ENCODE peak calls at places on chromosomes 13 and 19, in six cellular contexts. D is progenitor cell of endocrine pancreas, P is heart left ventricle, C is left lung, O is heart right ventricle, T is ovary. I is an unnamed sample.

GRCh38 chr13:66546534-66547379 is 683.4 kb downstream of the PCDH9 start:
- DNase-seq in O (no peak), P (no peak), D (no peak), T (no peak), C (no peak), I (no peak)

GRCh38 chr13:101579291-101579802 is 126.9 kb downstream of the ITGBL1 start:
- DNase-seq in T (no peak), O (no peak), D (no peak), P (no peak), C (no peak), I (no peak)

GRCh38 chr19:1412323-1412923 is 5.0 kb downstream of the DAZAP1 start:
- DNase-seq in T (no peak), D (no peak), C (peak), P (no peak), O (no peak), I (no peak)

GRCh38 chr19:38741670-38742069 is 2.6 kb downstream of the CAPN12 start:
- DNase-seq in D (no peak), O (no peak), P (no peak), T (no peak), C (no peak), I (no peak)

GRCh38 chr19:13905634-13906524 is at the start of the genes BRME1 and CC2D1A:
- DNase-seq in T (peak), O (peak), C (peak), D (peak), P (peak), I (peak)

GRCh38 chr19:44607049-44607448 is 6.3 kb upstream of the IGSF23 start:
- DNase-seq in O (peak), T (no peak), P (peak), D (no peak), C (no peak), I (no peak)

GRCh38 chr13:110358381-110358780 is 51.3 kb downstream of the COL4A2 start:
- DNase-seq in D (no peak), P (no peak), T (no peak), O (no peak), C (no peak), I (no peak)

GRCh38 chr19:36182612-36183454 is 30.6 kb upstream of the COX7A1 start:
- DNase-seq in T (no peak), O (no peak), P (no peak), C (no peak), D (no peak), I (no peak)

GRCh38 chr13:99151516-99151915 is 49.1 kb upstream of the UBAC2 start:
- DNase-seq in T (no peak), C (no peak), O (no peak), D (no peak), P (no peak), I (peak)

GRCh38 chr13:41697578-41697977 is 240.2 kb downstream of the RGCC start:
- DNase-seq in T (no peak), D (no peak), P (no peak), O (no peak), C (peak), I (no peak)

GRCh38 chr19:45645631-45646344 is 6.6 kb upstream of the EML2 start:
- DNase-seq in C (peak), P (peak), O (peak), D (peak), T (peak), I (peak)

GRCh38 chr19:45798995-45799517 is 6.4 kb upstream of the DMWD start:
- DNase-seq in P (no peak), O (peak), C (peak), T (peak), D (peak), I (peak)

GRCh38 chr13:26601669-26602068 is 44.2 kb downstream of the WASF3 start:
- DNase-seq in D (no peak), T (no peak), P (no peak), C (no peak), O (no peak), I (peak)

GRCh38 chr19:33293255-33294057 is 8.9 kb downstream of the CEBPA start:
- DNase-seq in O (no peak), C (peak), T (no peak), D (no peak), P (no peak), I (no peak)

GRCh38 chr19:51531349-51532315 is at the start of gene SIGLEC6:
- DNase-seq in T (no peak), C (peak), O (peak), P (peak), D (no peak), I (peak)

GRCh38 chr13:79457948-79458347 is 23.0 kb upstream of the NDFIP2 start:
- DNase-seq in C (no peak), D (no peak), P (no peak), O (no peak), T (no peak), I (no peak)

GRCh38 chr19:1512671-1513491 is at the start of gene ADAMTSL5:
- DNase-seq in O (peak), T (peak), P (peak), C (peak), D (no peak), I (peak)

GRCh38 chr19:30267332-30267731 is 104.9 kb upstream of the ZNF536 start:
- DNase-seq in T (no peak), C (no peak), P (no peak), O (no peak), D (no peak), I (no peak)

GRCh38 chr13:48508001-48508400 is 24.9 kb downstream of the RCBTB2 start:
- DNase-seq in D (no peak), T (no peak), C (no peak), P (no peak), O (no peak), I (no peak)

GRCh38 chr19:45716314-45717130 is 14.2 kb downstream of the FBXO46 start:
- DNase-seq in C (no peak), P (no peak), D (no peak), O (no peak), T (peak), I (no peak)

GRCh38 chr13:20350380-20350763 is 118.3 kb upstream of the GJB6 start:
- DNase-seq in C (no peak), D (no peak), O (no peak), T (no peak), P (no peak), I (no peak)

GRCh38 chr13:79988573-79988972 is 352.4 kb downstream of the SPRY2 start:
- DNase-seq in T (no peak), C (no peak), P (no peak), O (no peak), D (no peak), I (no peak)

GRCh38 chr19:48874309-48875135 is 2.3 kb downstream of the PPP1R15A start:
- DNase-seq in T (peak), O (no peak), D (no peak), C (no peak), P (peak), I (no peak)

GRCh38 chr13:39600766-39601165 is 2.2 kb downstream of the LHFPL6 start:
- DNase-seq in D (no peak), T (no peak), P (peak), C (no peak), O (peak), I (no peak)

GRCh38 chr13:34816543-34816942 is 125.5 kb upstream of the NBEA start:
- DNase-seq in P (no peak), T (no peak), D (no peak), C (no peak), O (no peak), I (no peak)

GRCh38 chr19:16660763-16661479 is at the start of gene TMEM38A:
- DNase-seq in D (peak), P (peak), T (peak), C (peak), O (peak), I (peak)

GRCh38 chr13:26551255-26551654 is 6.2 kb upstream of the WASF3 start:
- DNase-seq in O (no peak), C (no peak), T (no peak), P (no peak), D (no peak), I (no peak)

DNA sequence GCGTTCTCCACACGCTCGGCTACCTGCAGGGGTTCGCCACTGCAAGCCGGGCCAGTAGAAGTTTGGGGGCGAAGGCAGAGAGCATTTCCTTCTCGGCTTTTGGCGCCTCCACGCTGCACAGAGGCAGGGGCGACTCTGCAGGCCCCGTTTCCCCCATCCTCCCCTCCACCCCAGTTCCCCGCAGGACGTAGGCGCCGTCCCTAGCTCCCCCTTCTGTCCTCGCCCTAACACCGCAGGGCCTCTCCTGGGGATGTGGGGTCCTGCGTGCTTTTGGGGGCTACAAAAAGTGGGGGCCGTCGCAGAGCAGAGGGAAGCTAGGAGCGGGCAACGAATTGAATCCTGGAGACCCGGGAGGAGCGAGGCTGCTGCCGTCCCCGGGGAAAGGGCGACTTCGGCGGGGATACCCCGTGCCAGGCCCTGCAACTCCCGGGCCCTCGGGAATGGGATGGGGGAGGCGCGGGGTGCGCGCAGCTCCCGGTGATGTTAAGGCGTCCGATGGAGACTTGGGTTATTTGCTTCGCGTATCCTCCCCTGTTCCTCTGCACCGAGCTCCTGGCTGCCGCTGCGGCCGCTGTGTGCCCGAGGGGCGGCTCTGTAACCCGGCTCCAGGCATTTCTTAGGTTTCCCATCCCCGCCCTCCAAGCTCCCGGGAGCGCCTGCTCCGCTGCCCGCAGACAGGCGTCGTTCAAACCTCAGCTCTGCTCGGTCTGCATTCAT is 255.9 kb upstream of the SOX21 start:
- DNase-seq in O (no peak), D (peak), T (peak), C (peak), P (no peak), I (no peak)
- TF ChIP-seq CTCF in O (no peak), D (peak), T (no peak), C (no peak), P (no peak), I (no peak)

DNA sequence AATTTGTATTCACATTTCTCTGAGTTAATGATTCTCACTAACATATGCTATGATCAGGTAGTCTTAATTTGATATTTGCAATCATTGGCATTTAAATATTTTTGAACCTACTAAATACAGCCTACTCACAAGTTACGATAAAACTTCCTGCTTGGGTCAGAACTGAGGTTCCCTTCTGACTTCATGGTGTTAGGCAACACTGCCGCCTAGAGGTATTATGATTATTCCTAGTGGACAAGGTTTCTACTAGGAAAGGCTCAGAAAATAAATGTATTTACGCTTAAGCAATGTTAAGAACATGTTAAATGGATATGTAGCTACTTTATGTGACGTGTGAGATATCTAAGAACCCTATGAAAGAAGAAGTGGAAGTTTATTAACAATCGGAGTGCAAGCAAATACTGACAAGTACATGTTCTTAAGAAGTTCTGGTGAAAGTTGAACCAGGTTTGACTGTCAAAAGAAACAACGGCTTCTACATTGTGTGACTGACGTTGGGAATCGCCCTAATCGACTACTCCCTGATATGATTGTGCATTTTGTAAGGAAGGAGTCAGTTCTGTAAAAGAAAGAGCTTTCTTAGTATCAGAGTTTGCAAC is 1395.8 kb downstream of the SLITRK5 start:
- DNase-seq in P (no peak), C (no peak), D (peak), O (no peak), T (no peak), I (peak)
- TF ChIP-seq CTCF in P (peak), C (peak), D (peak), O (peak), T (no peak), I (no peak)

DNA sequence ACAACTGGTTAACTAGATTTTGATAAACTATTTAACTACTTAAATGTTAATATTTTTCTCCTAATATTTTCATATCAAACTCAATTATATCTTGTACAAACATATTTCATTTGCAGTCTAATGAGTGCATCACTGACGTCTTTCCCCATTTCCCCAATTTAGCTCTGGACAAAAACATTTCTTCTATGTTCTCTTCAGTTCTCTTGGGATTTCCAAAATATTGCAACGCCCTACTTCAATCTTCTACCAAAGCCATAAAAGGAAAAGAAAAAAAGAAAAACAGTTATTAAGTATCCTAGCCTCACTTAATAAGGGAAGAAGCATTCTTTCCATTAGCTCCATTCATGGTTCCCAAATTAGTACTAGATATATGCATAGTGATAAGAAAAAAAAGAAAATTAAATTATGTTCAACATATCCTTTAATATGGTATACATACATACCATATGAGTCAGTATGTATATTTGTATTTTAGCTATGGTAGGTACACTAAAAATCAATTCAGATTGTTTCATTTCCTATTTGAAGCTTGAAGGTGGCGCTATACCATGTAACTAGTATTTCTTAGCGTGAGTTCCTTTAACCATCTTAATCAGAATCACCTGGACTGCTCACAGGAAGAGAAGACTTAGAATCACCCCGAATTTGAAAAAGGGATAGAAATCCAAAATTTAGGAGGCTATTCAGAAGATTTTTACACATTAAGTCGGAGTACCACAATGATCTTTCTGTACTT is 9.9 kb downstream of the FBXL3 start:
- DNase-seq in T (no peak), O (no peak), P (no peak), C (no peak), D (no peak), I (no peak)
- TF ChIP-seq CTCF in T (no peak), O (no peak), P (no peak), C (no peak), D (no peak), I (no peak)

GRCh38 chr19:35055715-35056179 is 14.2 kb downstream of the HPN start:
- DNase-seq in P (no peak), O (no peak), T (no peak), D (no peak), C (no peak), I (no peak)
- TF ChIP-seq CTCF in P (peak), O (no peak), T (no peak), D (peak), C (no peak), I (peak)

DNA sequence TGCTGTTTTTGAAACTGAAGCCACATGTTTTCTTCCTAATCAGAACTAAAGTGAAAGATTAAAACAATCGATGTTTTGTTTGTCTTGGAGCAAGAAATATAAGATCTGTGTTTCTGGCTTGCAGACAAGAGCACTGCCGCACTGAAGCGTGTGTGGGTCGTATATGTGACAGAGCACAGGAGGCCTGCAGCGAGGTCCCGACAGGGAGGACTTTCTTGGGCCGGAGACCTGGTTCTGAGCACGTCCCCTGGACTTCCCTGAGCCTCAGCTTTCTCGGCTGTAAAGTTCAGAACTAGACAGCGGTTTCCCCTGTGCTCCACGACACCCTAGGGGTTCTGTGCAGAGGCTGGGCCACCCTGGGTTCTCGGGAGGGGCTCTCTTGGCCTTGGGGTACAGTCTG is 60.5 kb downstream of the GADD45B start:
- DNase-seq in P (no peak), C (peak), D (no peak), T (no peak), O (no peak), I (no peak)
- TF ChIP-seq CTCF in P (no peak), C (no peak), D (no peak), T (no peak), O (no peak), I (no peak)

DNA sequence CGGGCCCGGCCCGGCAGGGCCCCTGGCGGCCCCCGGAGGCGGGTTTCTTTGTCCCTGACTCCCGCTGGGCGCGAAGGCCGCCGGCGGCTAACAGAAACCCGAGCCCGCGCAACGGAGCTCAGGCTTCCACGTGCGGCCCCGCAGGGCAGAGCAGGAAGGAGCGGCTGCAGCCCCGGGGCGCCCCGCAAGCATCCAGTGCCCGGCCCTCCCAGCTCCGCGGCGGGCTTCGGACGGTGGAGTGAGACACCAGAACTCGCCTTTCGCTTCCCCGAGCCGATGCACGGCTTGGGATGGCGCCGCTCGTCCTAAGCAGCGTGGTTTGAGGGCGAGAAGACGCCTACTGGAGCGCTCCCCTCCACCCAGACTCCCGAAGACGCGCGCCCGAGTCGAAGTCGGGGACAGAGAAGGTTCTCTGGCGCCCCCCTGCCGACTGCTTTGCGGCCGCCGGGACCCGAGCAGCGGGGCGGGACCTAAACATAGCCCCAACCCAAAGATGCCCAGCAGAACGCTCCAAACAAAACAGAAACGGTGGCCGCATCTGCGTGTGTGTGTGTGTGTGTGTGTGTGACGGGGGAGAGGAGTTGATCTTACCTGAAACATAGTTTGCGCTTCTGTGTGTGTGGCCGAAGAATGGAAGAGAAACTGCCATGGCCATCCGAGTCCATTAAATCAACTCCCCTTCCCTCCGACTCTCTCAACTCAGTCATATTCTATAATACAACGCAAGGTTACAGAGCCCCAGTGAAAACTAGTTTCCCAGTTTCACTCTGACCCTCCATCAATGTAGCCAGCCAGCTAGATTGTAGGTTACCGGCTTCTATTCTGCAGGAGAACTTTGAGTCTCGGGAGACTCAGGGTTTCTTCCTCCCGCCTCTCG is 629 bp upstream of the FGF9 start:
- DNase-seq in O (peak), P (peak), D (peak), C (peak), T (peak), I (peak)
- TF ChIP-seq CTCF in O (no peak), P (peak), D (peak), C (no peak), T (no peak), I (peak)

GRCh38 chr19:15307169-15307568 is 25.2 kb downstream of the BRD4 start:
- DNase-seq in P (no peak), C (no peak), T (no peak), O (no peak), D (no peak), I (no peak)
- TF ChIP-seq CTCF in P (no peak), C (no peak), T (no peak), O (no peak), D (no peak), I (no peak)

I was measured in GM20000.